ENCODE peak calls at places on chromosomes 3 and 15, in six cellular contexts. O is pancreas, K is thyroid gland, Z is heart right ventricle, F is uterus, X is BJ. N is an unnamed sample. For H3K36me3, the result is how much of the 10 kb centered on the place peaks cover.

GRCh38 chr15:61660579-61660978 is 399.7 kb downstream of the VPS13C start:
- DNase-seq in O (no peak), K (no peak), Z (no peak), F (peak), X (peak), N (no peak)

GRCh38 chr3:169811606-169812123 is 1.0 kb upstream of the LRRIQ4 start:
- DNase-seq in O (no peak), K (no peak), Z (no peak), F (no peak), X (peak), N (no peak)

GRCh38 chr15:66195621-66196230 is 57.8 kb downstream of the MEGF11 start:
- DNase-seq in O (no peak), K (no peak), Z (no peak), F (no peak), X (no peak), N (no peak)

GRCh38 chr3:99286266-99286845 is 352.0 kb upstream of the COL8A1 start:
- DNase-seq in O (no peak), K (no peak), Z (no peak), F (no peak), X (peak), N (no peak)

GRCh38 chr15:60970246-60971170 is 258.6 kb downstream of the RORA start:
- DNase-seq in O (no peak), K (no peak), Z (no peak), F (no peak), X (no peak), N (no peak)

GRCh38 chr15:75712668-75713337 is at the start of gene CSPG4:
- DNase-seq in O (peak), K (peak), Z (peak), F (peak), X (no peak), N (no peak)

GRCh38 chr15:29242466-29243242 is 27.0 kb downstream of the NSMCE3 start:
- DNase-seq in O (no peak), K (peak), Z (no peak), F (no peak), X (no peak), N (no peak)

GRCh38 chr3:141049681-141050080 is 1.5 kb upstream of the SPSB4 start:
- DNase-seq in O (no peak), K (no peak), Z (no peak), F (no peak), X (no peak), N (no peak)

GRCh38 chr15:91302588-91303439 is 202.8 kb downstream of the SV2B start:
- DNase-seq in O (no peak), K (peak), Z (peak), F (no peak), X (no peak), N (peak)

GRCh38 chr3:53495518-53496501 is 1.4 kb downstream of the CACNA1D start:
- DNase-seq in O (peak), K (peak), Z (no peak), F (no peak), X (no peak), N (peak)

GRCh38 chr3:37594873-37595783 is 266.6 kb upstream of the CTDSPL start:
- DNase-seq in O (no peak), K (peak), Z (no peak), F (no peak), X (no peak), N (no peak)

GRCh38 chr15:40843885-40844542 is at the start of gene SPINT1:
- DNase-seq in O (peak), K (peak), Z (no peak), F (no peak), X (no peak), N (peak)

GRCh38 chr3:44029100-44029499 is 212.6 kb upstream of the TOPAZ1 start:
- DNase-seq in O (no peak), K (no peak), Z (no peak), F (no peak), X (no peak), N (no peak)

GRCh38 chr3:51777985-51778384 is 1.1 kb downstream of the IQCF6 start:
- DNase-seq in O (peak), K (peak), Z (peak), F (no peak), X (no peak), N (no peak)

GRCh38 chr3:186722457-186722856 is 5.3 kb downstream of the KNG1 start:
- DNase-seq in O (no peak), K (no peak), Z (no peak), F (no peak), X (no peak), N (no peak)

GRCh38 chr3:125300416-125300815 is 74.7 kb downstream of the ZNF148 start:
- DNase-seq in O (no peak), K (no peak), Z (no peak), F (no peak), X (peak), N (no peak)

GRCh38 chr15:72339777-72340177 is 19.8 kb upstream of the CELF6 start:
- DNase-seq in O (no peak), K (no peak), Z (no peak), F (no peak), X (peak), N (no peak)

GRCh38 chr3:171379281-171379680 is 80.9 kb downstream of the TNIK start:
- DNase-seq in O (no peak), K (peak), Z (no peak), F (no peak), X (no peak), N (no peak)

GRCh38 chr3:61847784-61848462 is 286.6 kb downstream of the PTPRG start:
- DNase-seq in O (no peak), K (peak), Z (peak), F (peak), X (no peak), N (no peak)

GRCh38 chr3:126732281-126733060 is 28.4 kb downstream of the CHCHD6 start:
- DNase-seq in O (no peak), K (no peak), Z (no peak), F (no peak), X (no peak), N (no peak)

GRCh38 chr3:128736598-128736997 is 10.6 kb downstream of the RAB7A start:
- DNase-seq in O (no peak), K (no peak), Z (no peak), F (no peak), X (no peak), N (no peak)

GRCh38 chr3:134879991-134880390 is 84.9 kb downstream of the EPHB1 start:
- DNase-seq in O (no peak), K (no peak), Z (no peak), F (no peak), X (no peak), N (no peak)

GRCh38 chr3:173920386-173920785 is 522.8 kb downstream of the NLGN1 start:
- DNase-seq in O (no peak), K (no peak), Z (no peak), F (no peak), X (no peak), N (no peak)

GRCh38 chr3:194337965-194338753 is 13.0 kb downstream of the CPN2 start:
- DNase-seq in O (peak), K (no peak), Z (no peak), F (no peak), X (no peak), N (no peak)

GRCh38 chr3:55167586-55168317 is 239.9 kb upstream of the LRTM1 start:
- DNase-seq in O (no peak), K (no peak), Z (no peak), F (no peak), X (peak), N (no peak)

GRCh38 chr3:4533489-4534443 is 40.6 kb downstream of the ITPR1 start:
- DNase-seq in O (no peak), K (peak), Z (peak), F (no peak), X (no peak), N (no peak)

GRCh38 chr3:138329127-138329983 is at the start of gene NME9:
- DNase-seq in O (peak), K (peak), Z (peak), F (peak), X (no peak), N (peak)

GRCh38 chr3:137778941-137779340 is 14.8 kb downstream of the SOX14 start:
- DNase-seq in O (no peak), K (no peak), Z (no peak), F (no peak), X (no peak), N (no peak)

GRCh38 chr3:49602877-49603411 is 48.7 kb downstream of the BSN start:
- DNase-seq in O (no peak), K (no peak), Z (no peak), F (no peak), X (no peak), N (no peak)

GRCh38 chr3:152574461-152575079 is 260.4 kb upstream of the P2RY1 start:
- DNase-seq in O (no peak), K (peak), Z (peak), F (peak), X (no peak), N (no peak)

GRCh38 chr15:94670436-94671034 is 439.2 kb downstream of the MCTP2 start:
- DNase-seq in O (no peak), K (no peak), Z (peak), F (no peak), X (no peak), N (no peak)

GRCh38 chr15:55902975-55903374 is 90.4 kb downstream of the NEDD4 start:
- DNase-seq in O (no peak), K (no peak), Z (no peak), F (no peak), X (no peak), N (no peak)

GRCh38 chr3:73925045-73925444 is 300.3 kb upstream of the PDZRN3 start:
- DNase-seq in O (no peak), K (no peak), Z (no peak), F (no peak), X (no peak), N (no peak)

GRCh38 chr3:188082040-188082439 is 71.9 kb upstream of the LPP start:
- DNase-seq in O (no peak), K (no peak), Z (no peak), F (no peak), X (no peak), N (no peak)

DNA sequence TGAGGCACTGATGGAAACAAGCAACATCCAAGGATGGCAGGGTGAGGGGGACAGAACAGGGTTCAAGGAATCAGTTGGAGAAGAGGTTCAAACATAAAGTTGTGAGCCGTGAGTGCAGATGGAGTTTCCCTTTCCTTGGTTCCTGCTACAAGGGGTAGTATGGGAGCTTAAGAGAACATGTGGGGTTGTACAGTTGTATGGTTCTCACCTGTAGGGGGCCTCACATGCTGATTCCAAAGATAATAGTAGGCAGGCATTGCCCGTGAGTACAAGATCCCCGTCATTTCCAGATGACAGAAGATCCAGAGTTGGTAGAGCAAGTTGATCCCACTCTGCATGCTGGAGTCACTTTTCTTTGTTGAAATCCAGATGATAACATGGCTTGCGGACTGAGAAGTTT is 141.7 kb downstream of the THSD4 start:
- DNase-seq in O (no peak), K (no peak), Z (no peak), F (no peak), X (no peak), N (no peak)
- H3K4me3 ChIP-seq in O (no peak), K (no peak), Z (no peak), F (no peak), X (no peak), N (no peak)

GRCh38 chr15:43208052-43209002 is 12.5 kb downstream of the EPB42 start:
- DNase-seq in O (no peak), K (peak), Z (no peak), F (no peak), X (no peak), N (no peak)

GRCh38 chr15:43211336-43211735 is 9.5 kb downstream of the EPB42 start:
- DNase-seq in O (no peak), K (no peak), Z (no peak), F (no peak), X (no peak), N (no peak)

GRCh38 chr15:43210172-43210745 is 10.6 kb downstream of the EPB42 start:
- DNase-seq in O (no peak), K (no peak), Z (no peak), F (no peak), X (no peak), N (no peak)

GRCh38 chr15:43210807-43211206 is 10.0 kb downstream of the EPB42 start:
- DNase-seq in O (no peak), K (no peak), Z (no peak), F (no peak), X (no peak), N (no peak)

DNA sequence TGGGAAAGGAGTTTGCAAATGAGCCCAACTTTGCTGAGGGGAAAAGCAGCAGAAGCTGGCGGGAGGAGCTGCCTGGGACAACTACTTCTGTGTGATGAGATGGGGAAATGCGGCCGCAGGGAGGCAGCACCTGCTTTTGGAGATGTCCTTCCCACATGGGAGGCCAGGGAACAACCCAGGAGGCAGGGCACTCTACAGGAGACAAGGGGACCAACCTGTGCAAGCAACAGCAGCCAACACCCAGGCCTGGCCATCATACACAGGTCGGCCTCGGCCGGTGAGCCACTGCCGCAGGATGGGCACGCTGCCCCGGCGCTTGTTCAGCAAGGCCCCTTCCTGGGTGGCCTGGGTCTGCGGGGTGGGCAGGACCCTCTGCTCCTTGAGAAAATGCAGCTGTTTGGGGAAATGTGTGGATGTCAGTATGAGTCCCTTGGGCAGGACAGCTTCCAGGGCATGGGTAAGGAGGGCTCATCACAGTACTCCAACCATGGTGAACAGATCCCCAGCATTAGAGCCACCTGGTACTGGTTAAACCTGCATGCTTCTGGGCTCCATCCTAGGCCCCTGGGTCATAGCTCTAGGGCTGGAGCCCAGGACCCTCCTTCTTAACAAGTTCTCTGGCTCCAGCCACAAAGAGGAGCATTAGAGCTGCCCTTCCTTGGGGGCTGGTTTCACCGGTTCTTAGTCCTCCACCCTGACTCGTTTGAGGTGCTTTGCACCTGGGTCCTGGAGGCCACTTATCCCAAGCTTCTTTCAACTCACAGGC is 11.6 kb downstream of the EPB42 start:
- DNase-seq in O (no peak), K (peak), Z (no peak), F (no peak), X (no peak), N (no peak)
- TF ChIP-seq CTCF in O (no peak), K (no peak), Z (no peak), F (no peak), X (no peak), N (peak)

DNA sequence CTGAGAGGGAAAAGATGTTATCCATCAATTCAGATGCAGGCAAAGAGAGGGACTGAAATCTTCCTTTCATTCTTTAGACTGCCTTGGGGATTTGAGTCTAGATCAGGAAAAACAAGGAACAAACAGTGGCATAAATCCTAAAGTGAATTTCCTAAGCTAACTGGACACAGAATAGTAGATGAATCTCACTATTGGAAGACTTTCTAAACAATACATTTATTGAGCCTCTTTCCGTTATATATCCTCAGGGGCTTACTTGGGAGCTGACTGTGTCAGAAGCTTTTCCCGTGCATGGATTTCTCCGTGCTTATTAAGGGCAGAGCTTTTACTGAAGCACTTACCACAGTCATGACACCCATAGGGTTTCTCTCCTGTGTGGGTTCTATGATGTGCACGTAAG is 10.0 kb downstream of the ZSCAN29 start:
- DNase-seq in O (no peak), K (no peak), Z (no peak), F (no peak), X (no peak), N (no peak)
- H3K36me3 ChIP-seq in O (half or more), K (half or more), Z (half or more), F (under half), X (under half), N (under half)

GRCh38 chr15:82850731-82851130 is 41.3 kb downstream of the WHAMM start:
- DNase-seq in O (no peak), K (no peak), Z (no peak), F (no peak), X (no peak), N (no peak)

GRCh38 chr15:82848201-82848993 is 39.0 kb downstream of the WHAMM start:
- DNase-seq in O (no peak), K (no peak), Z (no peak), F (no peak), X (no peak), N (no peak)

GRCh38 chr15:82850242-82850591 is 40.8 kb downstream of the WHAMM start:
- DNase-seq in O (no peak), K (no peak), Z (no peak), F (no peak), X (no peak), N (no peak)

GRCh38 chr15:82851331-82851850 is 42.0 kb downstream of the WHAMM start:
- DNase-seq in O (no peak), K (no peak), Z (no peak), F (no peak), X (no peak), N (no peak)

DNA sequence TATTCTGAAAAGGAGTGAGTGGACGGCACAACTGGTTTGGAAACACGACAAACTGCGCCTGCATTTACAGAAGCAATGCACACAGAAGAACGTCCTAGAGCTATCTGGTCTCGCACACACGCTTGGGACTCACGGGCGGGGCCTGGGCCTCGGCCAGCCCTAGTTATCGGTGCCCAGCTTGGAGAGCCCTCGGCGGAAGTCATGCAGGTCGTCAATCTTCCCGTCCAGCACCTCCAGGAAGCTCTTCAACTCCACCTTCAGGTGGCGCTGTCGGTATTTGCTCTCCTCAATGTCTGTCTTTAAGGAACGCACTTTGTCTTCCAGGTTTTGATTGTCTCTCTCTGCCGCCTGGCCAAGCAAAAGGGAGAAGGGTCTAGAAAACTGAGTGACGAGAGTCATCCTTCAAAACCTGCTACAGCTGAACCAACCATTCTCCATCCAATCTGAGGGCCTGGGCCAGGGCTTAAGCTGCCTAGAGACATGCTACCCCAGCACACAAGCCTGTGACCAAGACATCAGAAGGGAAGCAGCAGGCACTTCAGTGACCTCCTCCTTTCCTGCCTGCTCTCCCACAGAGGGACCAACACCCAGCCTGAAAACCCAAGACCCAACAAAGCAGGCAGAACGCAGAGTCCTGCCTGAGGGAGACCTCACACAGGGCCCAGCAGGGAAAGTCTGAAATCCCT is 40.3 kb downstream of the WHAMM start:
- DNase-seq in O (peak), K (peak), Z (peak), F (peak), X (peak), N (peak)
- H3K4me3 ChIP-seq in O (no peak), K (no peak), Z (peak), F (no peak), X (no peak), N (no peak)

DNA sequence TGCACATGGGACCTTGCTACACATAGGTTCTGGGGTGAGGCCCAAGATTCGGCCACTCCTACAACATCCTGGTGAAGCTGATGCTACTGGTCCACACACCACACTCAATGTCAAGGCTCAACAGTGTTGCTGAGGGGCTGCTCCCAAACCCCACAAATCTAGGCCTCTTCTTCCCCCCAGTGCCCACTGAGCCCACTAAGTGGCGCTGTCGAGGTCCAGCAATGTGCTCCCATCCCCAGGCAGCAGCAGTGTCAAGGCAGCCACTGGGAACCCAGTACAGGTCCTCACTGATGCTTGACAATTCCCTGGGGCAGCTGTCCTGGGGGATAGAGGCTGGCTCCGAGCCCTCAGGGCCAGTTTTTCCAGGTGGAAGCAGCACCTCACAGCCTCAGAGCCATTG is 21.5 kb downstream of the SCN5A start:
- DNase-seq in O (no peak), K (no peak), Z (no peak), F (no peak), X (no peak), N (no peak)
- TF ChIP-seq CTCF in O (no peak), K (no peak), Z (peak), F (no peak), X (peak), N (peak)

GRCh38 chr15:34933432-34933975 is 36.0 kb downstream of the AQR start:
- DNase-seq in O (no peak), K (no peak), Z (no peak), F (no peak), X (no peak), N (no peak)
- H3K36me3 ChIP-seq in O (under half), K (under half), Z (half or more), F (under half), X (under half), N (under half)

GRCh38 chr3:13004376-13004775 is 68.9 kb downstream of the IQSEC1 start:
- DNase-seq in O (no peak), K (no peak), Z (no peak), F (no peak), X (no peak), N (no peak)
- H3K4me3 ChIP-seq in O (no peak), K (no peak), Z (no peak), F (no peak), X (no peak), N (no peak)

GRCh38 chr3:151425640-151426336 is 35.1 kb downstream of the IGSF10 start:
- DNase-seq in O (no peak), K (no peak), Z (no peak), F (no peak), X (no peak), N (no peak)
- TF ChIP-seq CTCF in O (no peak), K (no peak), Z (peak), F (no peak), X (peak), N (peak)

N was measured in GM06990.